ENCODE peak calls at places on chromosomes 12 and 14, in eight cellular contexts. B, O, L, Q, W, D, H and S are unnamed samples.

GRCh38 chr12:122399592-122400373 is 22.7 kb downstream of the CLIP1 start:
- DNase-seq in H (peak), W (peak), L (peak), B (peak), D (peak), O (peak), Q (peak), S (peak)

GRCh38 chr14:87877877-87878276 is 115.1 kb downstream of the GALC start:
- DNase-seq in D (no peak), O (no peak), L (no peak), Q (no peak), W (no peak), H (no peak), B (no peak), S (no peak)

GRCh38 chr14:23663127-23663526 is 27.0 kb downstream of the DHRS2 start:
- DNase-seq in B (no peak), W (no peak), D (no peak), O (no peak), Q (no peak), H (no peak), L (no peak), S (no peak)

GRCh38 chr12:89799316-89799715 is 90.7 kb upstream of the ATP2B1 start:
- DNase-seq in H (no peak), Q (no peak), D (no peak), W (no peak), O (no peak), L (no peak), B (no peak), S (no peak)

GRCh38 chr12:68487721-68488309 is 122.9 kb upstream of the RAP1B start:
- DNase-seq in W (no peak), B (no peak), L (no peak), O (no peak), H (no peak), Q (no peak), D (peak), S (no peak)

GRCh38 chr12:95248095-95248494 is 30.5 kb downstream of the VEZT start:
- DNase-seq in O (no peak), L (no peak), H (no peak), D (no peak), B (no peak), W (no peak), Q (no peak), S (no peak)

GRCh38 chr12:110538869-110539622 is 36.9 kb downstream of the RAD9B start:
- DNase-seq in O (no peak), W (no peak), H (no peak), L (no peak), Q (no peak), B (no peak), D (no peak), S (no peak)

GRCh38 chr12:48995061-48995879 is 3.9 kb downstream of the DDN start:
- DNase-seq in Q (peak), O (peak), L (peak), W (peak), D (peak), H (no peak), B (peak), S (peak)

GRCh38 chr12:53770281-53770680 is 18.5 kb upstream of the CISTR start:
- DNase-seq in B (no peak), D (no peak), H (no peak), W (no peak), L (no peak), O (no peak), Q (peak), S (no peak)

GRCh38 chr14:37595809-37596595 is 573 bp downstream of the TTC6 start:
- DNase-seq in B (peak), D (peak), O (peak), W (peak), Q (peak), L (peak), H (no peak), S (peak)

GRCh38 chr12:90515199-90516175 is 439.5 kb downstream of the CCER1 start:
- DNase-seq in O (no peak), W (no peak), B (no peak), L (no peak), D (no peak), H (no peak), Q (peak), S (no peak)

GRCh38 chr12:94832780-94833760 is 170.4 kb downstream of the NDUFA12 start:
- DNase-seq in B (no peak), D (peak), L (no peak), W (no peak), Q (peak), O (peak), H (no peak), S (peak)

GRCh38 chr12:23600936-23601335 is 348.5 kb downstream of the SOX5 start:
- DNase-seq in B (no peak), H (no peak), Q (no peak), W (no peak), L (no peak), D (no peak), O (no peak), S (no peak)

GRCh38 chr14:76653875-76654572 is 107.2 kb upstream of the VASH1 start:
- DNase-seq in D (no peak), Q (no peak), W (no peak), H (no peak), B (no peak), L (no peak), O (peak), S (no peak)

GRCh38 chr14:47148686-47149085 is 497.1 kb upstream of the RPL10L start:
- DNase-seq in W (no peak), H (no peak), O (no peak), D (no peak), B (no peak), L (no peak), Q (no peak), S (no peak)

GRCh38 chr12:7018350-7019042 is at the start of gene LPCAT3:
- DNase-seq in W (peak), O (peak), L (peak), B (peak), H (peak), D (peak), Q (peak), S (peak)

GRCh38 chr14:99363051-99363450 is 91.1 kb upstream of the BCL11B start:
- DNase-seq in D (no peak), W (no peak), Q (no peak), B (no peak), L (no peak), H (no peak), O (no peak), S (no peak)

GRCh38 chr12:29971431-29971830 is 187.7 kb upstream of the TMTC1 start:
- DNase-seq in W (no peak), H (no peak), O (no peak), D (no peak), B (no peak), Q (no peak), L (no peak), S (peak)

GRCh38 chr14:68663385-68664076 is 129.3 kb downstream of the ZFP36L1 start:
- DNase-seq in L (no peak), D (no peak), H (no peak), B (no peak), W (no peak), Q (peak), O (no peak), S (no peak)

GRCh38 chr14:77007975-77008421 is 20.5 kb downstream of the IRF2BPL start:
- DNase-seq in B (peak), D (no peak), Q (no peak), O (peak), W (peak), L (peak), H (no peak), S (no peak)

GRCh38 chr14:29724991-29725390 is 202.7 kb downstream of the PRKD1 start:
- DNase-seq in B (no peak), D (peak), O (peak), H (no peak), L (no peak), W (peak), Q (peak), S (peak)

GRCh38 chr14:36057452-36058142 is 118.9 kb downstream of the PTCSC3 start:
- DNase-seq in O (no peak), B (no peak), Q (no peak), H (no peak), W (no peak), L (no peak), D (no peak), S (no peak)

GRCh38 chr12:113184900-113185179 is 438 bp downstream of the DDX54 start:
- DNase-seq in Q (peak), O (peak), H (peak), D (peak), L (peak), B (peak), W (peak), S (peak)

GRCh38 chr12:98592825-98593322 is 612 bp upstream of the SLC25A3 start:
- DNase-seq in Q (no peak), D (no peak), H (no peak), O (peak), L (no peak), B (no peak), W (no peak), S (no peak)

GRCh38 chr14:34498684-34499412 is 36.8 kb upstream of the SPTSSA start:
- DNase-seq in H (no peak), L (no peak), B (no peak), W (peak), Q (peak), D (peak), O (no peak), S (peak)

GRCh38 chr14:59354666-59355065 is 110.5 kb downstream of the GPR135 start:
- DNase-seq in Q (peak), B (no peak), O (no peak), W (no peak), H (no peak), L (no peak), D (no peak), S (no peak)

GRCh38 chr12:38544357-38545066 is 227.9 kb downstream of the ALG10B start:
- DNase-seq in W (no peak), L (no peak), D (peak), H (no peak), O (no peak), Q (no peak), B (no peak), S (peak)

GRCh38 chr14:68307769-68308168 is 485.1 kb downstream of the ZFP36L1 start:
- DNase-seq in H (no peak), B (no peak), O (peak), W (no peak), Q (peak), L (no peak), D (no peak), S (no peak)

GRCh38 chr14:28762949-28763313 is 3.7 kb upstream of the FOXG1 start:
- DNase-seq in O (no peak), H (no peak), Q (no peak), B (no peak), W (no peak), D (no peak), L (no peak), S (peak)

GRCh38 chr12:81078469-81079196 is 754 bp downstream of the ACSS3 start:
- DNase-seq in W (peak), O (peak), Q (peak), B (no peak), H (peak), L (peak), D (no peak), S (peak)

GRCh38 chr14:33484264-33484663 is 466.6 kb downstream of the EGLN3 start:
- DNase-seq in D (no peak), W (no peak), O (no peak), B (no peak), L (no peak), H (no peak), Q (no peak), S (no peak)

GRCh38 chr14:75523771-75524171 is 1.5 kb downstream of the BATF start:
- DNase-seq in Q (peak), B (no peak), H (no peak), D (no peak), W (no peak), O (no peak), L (no peak), S (no peak)

GRCh38 chr14:33464563-33464962 is 486.3 kb downstream of the EGLN3 start:
- DNase-seq in D (no peak), B (no peak), W (no peak), Q (no peak), H (no peak), L (no peak), O (no peak), S (no peak)

GRCh38 chr14:34356267-34356660 is 105.8 kb downstream of the SPTSSA start:
- DNase-seq in W (no peak), D (no peak), Q (peak), B (no peak), H (no peak), L (no peak), O (no peak), S (no peak)

GRCh38 chr14:60381909-60382308 is 104.0 kb downstream of the C14orf39 start:
- DNase-seq in O (no peak), Q (no peak), L (no peak), B (no peak), W (no peak), D (peak), H (no peak), S (no peak)

GRCh38 chr12:15636060-15636890 is 152.9 kb downstream of the EPS8 start:
- DNase-seq in Q (no peak), D (no peak), W (no peak), O (no peak), L (no peak), B (no peak), H (no peak), S (no peak)

GRCh38 chr12:122721057-122721545 is 4.5 kb upstream of the HCAR3 start:
- DNase-seq in D (no peak), O (peak), B (no peak), W (no peak), Q (no peak), L (no peak), H (no peak), S (no peak)

GRCh38 chr12:1670244-1670814 is 20.5 kb upstream of the ADIPOR2 start:
- DNase-seq in L (no peak), H (no peak), O (peak), Q (no peak), B (no peak), W (no peak), D (peak), S (no peak)

GRCh38 chr12:96398422-96399080 is 1.7 kb downstream of the CDK17 start:
- DNase-seq in L (no peak), O (no peak), B (no peak), D (no peak), Q (peak), W (no peak), H (no peak), S (no peak)

GRCh38 chr12:96396209-96396608 is 4.0 kb downstream of the CDK17 start:
- DNase-seq in Q (no peak), L (no peak), D (no peak), O (no peak), W (no peak), B (no peak), H (no peak), S (no peak)

GRCh38 chr12:96395236-96395635 is 5.0 kb downstream of the CDK17 start:
- DNase-seq in Q (no peak), L (no peak), D (no peak), B (no peak), H (no peak), O (no peak), W (no peak), S (no peak)

GRCh38 chr12:96397756-96398421 is 2.4 kb downstream of the CDK17 start:
- DNase-seq in O (no peak), D (no peak), L (no peak), H (no peak), B (no peak), W (no peak), Q (peak), S (no peak)

DNA sequence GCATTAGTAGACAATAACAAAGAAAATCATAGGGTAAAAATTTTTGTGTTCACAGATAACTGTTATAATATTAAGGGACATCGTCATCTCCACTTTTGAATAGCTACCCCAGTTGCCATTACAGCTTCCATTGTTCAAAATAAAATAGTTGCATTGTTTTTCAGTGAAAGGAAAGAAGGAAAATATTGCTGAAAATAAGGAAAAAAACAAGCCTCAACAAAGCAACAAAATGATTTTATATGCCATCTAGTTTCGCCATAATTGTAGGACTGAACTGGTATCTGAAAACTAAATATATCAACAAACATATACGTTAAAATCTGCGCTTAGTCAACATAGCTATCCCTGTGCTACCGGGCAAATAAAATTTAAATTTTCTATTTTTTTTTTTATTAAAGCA is 3.3 kb downstream of the CDK17 start:
- DNase-seq in Q (no peak), B (no peak), D (no peak), H (no peak), L (no peak), O (no peak), W (no peak), S (no peak)
- H3K27ac ChIP-seq in Q (no peak), B (no peak), D (no peak), H (no peak), L (peak), O (no peak), W (no peak), S (no peak)

GRCh38 chr14:102608064-102608446 is 15.6 kb downstream of the RCOR1 start:
- DNase-seq in B (no peak), W (no peak), Q (no peak), H (no peak), O (no peak), L (no peak), D (no peak), S (no peak)
- H3K27ac ChIP-seq in B (no peak), W (no peak), Q (no peak), H (no peak), O (no peak), L (no peak), D (no peak), S (no peak)

GRCh38 chr12:124387510-124387855 is 92.6 kb downstream of the RFLNA start:
- DNase-seq in D (no peak), Q (no peak), O (no peak), L (peak), W (peak), B (peak), H (no peak), S (no peak)
- H3K27ac ChIP-seq in D (no peak), Q (peak), O (no peak), L (peak), W (peak), B (peak), H (peak), S (no peak)

DNA sequence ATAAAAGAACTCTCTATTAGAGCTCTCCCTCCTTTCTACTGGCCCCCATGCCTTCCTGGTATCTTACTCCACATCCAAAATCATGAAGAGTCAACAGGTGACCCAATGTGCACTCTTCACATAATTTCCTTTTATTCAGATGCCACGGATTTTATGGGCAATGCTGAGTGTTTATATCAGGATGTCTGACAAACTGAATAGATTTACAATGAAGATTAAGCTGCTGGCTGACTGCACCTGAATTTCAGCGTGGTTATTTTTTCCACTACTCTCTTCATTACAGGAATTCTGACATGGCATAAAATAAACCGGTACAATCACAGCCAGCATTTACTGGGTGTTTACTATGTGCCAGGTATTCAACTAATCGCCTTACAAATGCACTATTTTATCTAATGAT is 29.4 kb upstream of the CERS5 start:
- DNase-seq in H (no peak), L (no peak), O (no peak), D (no peak), Q (no peak), W (no peak), B (no peak), S (no peak)
- H3K27ac ChIP-seq in H (peak), L (no peak), O (peak), D (no peak), Q (no peak), W (no peak), B (no peak), S (no peak)

GRCh38 chr14:83558946-83559345 is 1971.0 kb upstream of the FLRT2 start:
- DNase-seq in O (no peak), L (no peak), H (no peak), W (no peak), B (no peak), Q (no peak), D (no peak), S (no peak)
- H3K27ac ChIP-seq in O (no peak), L (no peak), H (no peak), W (no peak), B (no peak), Q (no peak), D (no peak), S (no peak)